ENCODE peak calls at places on chromosomes 13 and 19, in five cellular contexts. One of them, this sample, is unnamed.

GRCh38 chr19:48969276-48970138 is 4.4 kb downstream of the FTL start:
- DNase-seq in iris pigment epithelial cell: peak; percentile 55
- DNase-seq in COR-L47: no peak
- DNase-seq in fibroblast of the aortic adventitia: peak; percentile 51
- DNase-seq in activated naive CD4-positive, alpha-beta T cell: no peak
- DNase-seq in this sample: no peak

GRCh38 chr19:31278555-31279435 is 70.4 kb downstream of the TSHZ3 start:
- DNase-seq in activated naive CD4-positive, alpha-beta T cell: no peak
- DNase-seq in iris pigment epithelial cell: no peak
- DNase-seq in fibroblast of the aortic adventitia: no peak
- DNase-seq in COR-L47: no peak
- DNase-seq in this sample: peak; percentile 38

GRCh38 chr13:78595458-78595818 is 7.9 kb downstream of the POU4F1 start:
- DNase-seq in iris pigment epithelial cell: no peak
- DNase-seq in activated naive CD4-positive, alpha-beta T cell: no peak
- DNase-seq in COR-L47: no peak
- DNase-seq in fibroblast of the aortic adventitia: no peak
- DNase-seq in this sample: no peak

GRCh38 chr13:65913173-65913572 is 1317.0 kb downstream of the PCDH9 start:
- DNase-seq in activated naive CD4-positive, alpha-beta T cell: no peak
- DNase-seq in fibroblast of the aortic adventitia: peak; percentile 88
- DNase-seq in COR-L47: no peak
- DNase-seq in iris pigment epithelial cell: peak; percentile 92
- DNase-seq in this sample: no peak

GRCh38 chr19:15231256-15231655 is 992 bp downstream of the EPHX3 start:
- DNase-seq in iris pigment epithelial cell: no peak
- DNase-seq in COR-L47: no peak
- DNase-seq in activated naive CD4-positive, alpha-beta T cell: no peak
- DNase-seq in fibroblast of the aortic adventitia: no peak
- DNase-seq in this sample: no peak

GRCh38 chr13:20336761-20337160 is 104.6 kb upstream of the GJB6 start:
- DNase-seq in fibroblast of the aortic adventitia: no peak
- DNase-seq in COR-L47: no peak
- DNase-seq in iris pigment epithelial cell: no peak
- DNase-seq in activated naive CD4-positive, alpha-beta T cell: no peak
- DNase-seq in this sample: no peak

GRCh38 chr13:106533940-106534843 is 1.3 kb downstream of the EFNB2 start:
- DNase-seq in fibroblast of the aortic adventitia: peak; percentile 58
- DNase-seq in iris pigment epithelial cell: peak; percentile 87
- DNase-seq in activated naive CD4-positive, alpha-beta T cell: no peak
- DNase-seq in COR-L47: peak; percentile 58
- DNase-seq in this sample: no peak

GRCh38 chr13:53129864-53130393 is 101.3 kb downstream of the OLFM4 start:
- DNase-seq in activated naive CD4-positive, alpha-beta T cell: no peak
- DNase-seq in fibroblast of the aortic adventitia: no peak
- DNase-seq in COR-L47: no peak
- DNase-seq in iris pigment epithelial cell: no peak
- DNase-seq in this sample: no peak

GRCh38 chr13:90956036-90956435 is 391.5 kb upstream of the MIR17HG start:
- DNase-seq in activated naive CD4-positive, alpha-beta T cell: no peak
- DNase-seq in COR-L47: no peak
- DNase-seq in iris pigment epithelial cell: no peak
- DNase-seq in fibroblast of the aortic adventitia: no peak
- DNase-seq in this sample: no peak

GRCh38 chr13:52177276-52177675 is 17.9 kb upstream of the NEK3 start:
- DNase-seq in iris pigment epithelial cell: no peak
- DNase-seq in COR-L47: no peak
- DNase-seq in fibroblast of the aortic adventitia: no peak
- DNase-seq in activated naive CD4-positive, alpha-beta T cell: no peak
- DNase-seq in this sample: no peak

GRCh38 chr13:112001571-112001970 is 65.4 kb upstream of the SOX1 start:
- DNase-seq in COR-L47: no peak
- DNase-seq in fibroblast of the aortic adventitia: no peak
- DNase-seq in iris pigment epithelial cell: no peak
- DNase-seq in activated naive CD4-positive, alpha-beta T cell: no peak
- DNase-seq in this sample: no peak

GRCh38 chr13:114100446-114101320 is 31.7 kb downstream of the RASA3 start:
- DNase-seq in activated naive CD4-positive, alpha-beta T cell: no peak
- DNase-seq in fibroblast of the aortic adventitia: peak; percentile 28
- DNase-seq in COR-L47: no peak
- DNase-seq in iris pigment epithelial cell: no peak
- DNase-seq in this sample: peak; percentile 31

GRCh38 chr13:104823709-104824108 is 1711.8 kb downstream of the EFNB2 start:
- DNase-seq in fibroblast of the aortic adventitia: no peak
- DNase-seq in activated naive CD4-positive, alpha-beta T cell: no peak
- DNase-seq in iris pigment epithelial cell: no peak
- DNase-seq in COR-L47: no peak
- DNase-seq in this sample: no peak

GRCh38 chr13:20461860-20462532 is 63.7 kb downstream of the CRYL1 start:
- DNase-seq in fibroblast of the aortic adventitia: no peak
- DNase-seq in activated naive CD4-positive, alpha-beta T cell: no peak
- DNase-seq in iris pigment epithelial cell: no peak
- DNase-seq in COR-L47: peak; percentile 1
- DNase-seq in this sample: no peak

GRCh38 chr13:26694609-26695359 is 65.8 kb downstream of the GPR12 start:
- DNase-seq in activated naive CD4-positive, alpha-beta T cell: no peak
- DNase-seq in COR-L47: no peak
- DNase-seq in iris pigment epithelial cell: no peak
- DNase-seq in fibroblast of the aortic adventitia: no peak
- DNase-seq in this sample: no peak

GRCh38 chr19:20616071-20616470 is 45.3 kb downstream of the ZNF626 start:
- DNase-seq in COR-L47: no peak
- DNase-seq in fibroblast of the aortic adventitia: no peak
- DNase-seq in iris pigment epithelial cell: no peak
- DNase-seq in activated naive CD4-positive, alpha-beta T cell: no peak
- DNase-seq in this sample: no peak

GRCh38 chr19:19595171-19595701 is 23.3 kb downstream of the PBX4 start:
- DNase-seq in COR-L47: no peak
- DNase-seq in activated naive CD4-positive, alpha-beta T cell: no peak
- DNase-seq in fibroblast of the aortic adventitia: peak; percentile 17
- DNase-seq in iris pigment epithelial cell: peak; percentile 78
- DNase-seq in this sample: peak; percentile 60

GRCh38 chr19:12884926-12885748 is 1.9 kb downstream of the KLF1 start:
- DNase-seq in activated naive CD4-positive, alpha-beta T cell: peak; percentile 74
- DNase-seq in fibroblast of the aortic adventitia: peak; percentile 22
- DNase-seq in COR-L47: peak; percentile 97
- DNase-seq in iris pigment epithelial cell: peak; percentile 47
- DNase-seq in this sample: peak; percentile 64

GRCh38 chr19:6097911-6098310 is 12.4 kb downstream of the RFX2 start:
- DNase-seq in activated naive CD4-positive, alpha-beta T cell: no peak
- DNase-seq in fibroblast of the aortic adventitia: peak; percentile 37
- DNase-seq in COR-L47: no peak
- DNase-seq in iris pigment epithelial cell: no peak
- DNase-seq in this sample: no peak

GRCh38 chr13:28609381-28609780 is 49.5 kb upstream of the POMP start:
- DNase-seq in fibroblast of the aortic adventitia: no peak
- DNase-seq in activated naive CD4-positive, alpha-beta T cell: no peak
- DNase-seq in COR-L47: no peak
- DNase-seq in iris pigment epithelial cell: no peak
- DNase-seq in this sample: no peak

GRCh38 chr13:113592571-113592970 is 8.0 kb downstream of the TFDP1 start:
- DNase-seq in iris pigment epithelial cell: no peak
- DNase-seq in activated naive CD4-positive, alpha-beta T cell: no peak
- DNase-seq in COR-L47: no peak
- DNase-seq in fibroblast of the aortic adventitia: no peak
- DNase-seq in this sample: peak; percentile 23

GRCh38 chr13:45473627-45474026 is 8.9 kb downstream of the COG3 start:
- DNase-seq in activated naive CD4-positive, alpha-beta T cell: no peak
- DNase-seq in COR-L47: no peak
- DNase-seq in fibroblast of the aortic adventitia: no peak
- DNase-seq in iris pigment epithelial cell: no peak
- DNase-seq in this sample: no peak

GRCh38 chr13:109415057-109415456 is 371.3 kb downstream of the IRS2 start:
- DNase-seq in iris pigment epithelial cell: no peak
- DNase-seq in COR-L47: no peak
- DNase-seq in activated naive CD4-positive, alpha-beta T cell: no peak
- DNase-seq in fibroblast of the aortic adventitia: no peak
- DNase-seq in this sample: no peak

GRCh38 chr13:98919566-98919965 is 58.3 kb downstream of the DOCK9 start:
- DNase-seq in fibroblast of the aortic adventitia: no peak
- DNase-seq in iris pigment epithelial cell: no peak
- DNase-seq in activated naive CD4-positive, alpha-beta T cell: no peak
- DNase-seq in COR-L47: no peak
- DNase-seq in this sample: no peak